ENCODE peak calls at places on chromosomes 16 and 17, in eight cellular contexts. P is fibroblast of lung; K is lower lobe of right lung; V is thoracic aorta; H is Peyer's patch; W is effector memory CD4-positive, alpha-beta T cell; U is cardiac muscle cell; I is RWPE2. F is an unnamed sample.
A peak's percentile ranks its signal among the peaks of the same experiment; 100 is the strongest.

GRCh38 chr17:73362697-73363096 is 50.9 kb upstream of the CDC42EP4 start:
- DNase-seq in V (no peak), W (no peak), P (no peak), U (no peak), K (no peak), I (no peak), H (no peak), F (no peak)

GRCh38 chr16:53680756-53681155 is 22.9 kb downstream of the RPGRIP1L start:
- DNase-seq in W (no peak), K (no peak), U (no peak), P (no peak), H (no peak), I (no peak), V (no peak), F (no peak)

GRCh38 chr17:75998327-75998795 is 2.3 kb upstream of the CDK3 start:
- DNase-seq in U (no peak), W (no peak), I (no peak), V (no peak), H (no peak), P (no peak), K (no peak), F (peak; percentile 33)

GRCh38 chr17:15914400-15915165 is 30.3 kb upstream of the ADORA2B start:
- DNase-seq in H (peak; percentile 0), K (no peak), P (peak; percentile 56), V (no peak), U (no peak), W (no peak), I (no peak), F (peak; percentile 62)

GRCh38 chr17:19405114-19405513 is 5.9 kb upstream of the RNF112 start:
- DNase-seq in K (no peak), W (no peak), P (no peak), I (no peak), V (no peak), U (no peak), H (no peak), F (no peak)

GRCh38 chr16:84808812-84809211 is 11.0 kb upstream of the CRISPLD2 start:
- DNase-seq in K (peak; percentile 78), P (no peak), V (no peak), I (no peak), W (no peak), H (no peak), U (no peak), F (no peak)

GRCh38 chr16:86884256-86884655 is 305.9 kb downstream of the FOXL1 start:
- DNase-seq in W (no peak), I (no peak), P (no peak), U (no peak), H (no peak), V (no peak), K (no peak), F (no peak)

GRCh38 chr16:4214215-4214621 is 27.7 kb downstream of the SRL start:
- DNase-seq in V (peak; percentile 22), I (no peak), W (no peak), U (no peak), K (no peak), H (peak; percentile 59), P (peak; percentile 99), F (peak; percentile 65)

GRCh38 chr17:31566992-31567373 is 175.5 kb downstream of the RAB11FIP4 start:
- DNase-seq in W (no peak), K (no peak), P (no peak), U (no peak), H (no peak), V (no peak), I (no peak), F (no peak)
- H3K4me1 ChIP-seq in W (no peaks in the 10 kb centered on the region), K (peaks cover 68% of the 10 kb centered on the region), P (peaks cover 25% of the 10 kb centered on the region), U (no peaks in the 10 kb centered on the region), H (no peaks in the 10 kb centered on the region), V (peaks cover 91% of the 10 kb centered on the region), I (peaks cover 21% of the 10 kb centered on the region), F (peaks cover 28% of the 10 kb centered on the region)

GRCh38 chr17:39485555-39485954 is 24.3 kb downstream of the CDK12 start:
- DNase-seq in P (peak; percentile 98), H (no peak), K (no peak), I (no peak), W (no peak), U (no peak), V (no peak), F (peak; percentile 59)
- H3K27me3 ChIP-seq in P (no peaks in the 10 kb centered on the region), H (no peaks in the 10 kb centered on the region), K (no peaks in the 10 kb centered on the region), I (no peaks in the 10 kb centered on the region), W (no peaks in the 10 kb centered on the region), U (no peaks in the 10 kb centered on the region), V (no peaks in the 10 kb centered on the region), F (no peaks in the 10 kb centered on the region)

GRCh38 chr16:46558018-46558417 is 63.2 kb downstream of the SHCBP1 start:
- DNase-seq in H (no peak), U (no peak), I (no peak), P (no peak), K (no peak), V (no peak), W (no peak), F (no peak)
- H3K9me3 ChIP-seq in H (no peaks in the 10 kb centered on the region), U (no peaks in the 10 kb centered on the region), I (no peaks in the 10 kb centered on the region), P (no peaks in the 10 kb centered on the region), K (no peaks in the 10 kb centered on the region), V (no peaks in the 10 kb centered on the region), W (no peaks in the 10 kb centered on the region), F (no peaks in the 10 kb centered on the region)

GRCh38 chr17:78126895-78127239 is 1.7 kb downstream of the TMC6 start:
- DNase-seq in K (no peak), P (no peak), I (no peak), H (no peak), U (no peak), W (no peak), V (no peak), F (no peak)
- H3K4me1 ChIP-seq in K (peaks cover 73% of the 10 kb centered on the region), P (peaks cover 2% of the 10 kb centered on the region), I (peaks cover 4% of the 10 kb centered on the region), H (peaks cover 7% of the 10 kb centered on the region), U (peaks cover 14% of the 10 kb centered on the region), W (peaks cover 77% of the 10 kb centered on the region), V (peaks cover 40% of the 10 kb centered on the region), F (peaks cover 15% of the 10 kb centered on the region)

GRCh38 chr17:46790216-46790615 is 28.3 kb downstream of the WNT3 start:
- DNase-seq in W (no peak), P (no peak), K (no peak), H (no peak), U (no peak), V (no peak), I (no peak), F (no peak)
- H3K27me3 ChIP-seq in W (peaks cover 3% of the 10 kb centered on the region), P (peaks cover 14% of the 10 kb centered on the region), K (peaks cover 15% of the 10 kb centered on the region), H (no peaks in the 10 kb centered on the region), U (no peaks in the 10 kb centered on the region), V (no peaks in the 10 kb centered on the region), I (no peaks in the 10 kb centered on the region), F (peaks cover 40% of the 10 kb centered on the region)

GRCh38 chr17:48530208-48530886 is 464 bp downstream of the HOXB1 start:
- DNase-seq in H (no peak), I (peak; percentile 58), P (no peak), V (no peak), W (no peak), K (no peak), U (no peak), F (no peak)
- H3K9me3 ChIP-seq in H (no peaks in the 10 kb centered on the region), I (no peaks in the 10 kb centered on the region), P (no peaks in the 10 kb centered on the region), V (no peaks in the 10 kb centered on the region), W (no peaks in the 10 kb centered on the region), K (no peaks in the 10 kb centered on the region), U (no peaks in the 10 kb centered on the region), F (peaks cover 4% of the 10 kb centered on the region)

F was measured in SJSA1.